ENCODE peak calls at places on chromosomes 16 and 17, in seven cellular contexts. A is prostate gland, H is sigmoid colon, Z is HepG2, L is GM12891, R is spleen, E is HL-60. F is an unnamed sample.

GRCh38 chr17:46982577-46982976 is 3.5 kb upstream of the RPRML start:
- DNase-seq in E (no peak), H (no peak), A (no peak), L (no peak), Z (peak), R (no peak), F (no peak)

GRCh38 chr17:39231587-39232551 is 6.1 kb upstream of the STAC2 start:
- DNase-seq in R (peak), Z (no peak), A (no peak), H (peak), E (no peak), L (peak), F (peak)

GRCh38 chr16:83070416-83071199 is 443.8 kb downstream of the CDH13 start:
- DNase-seq in L (no peak), E (no peak), A (no peak), H (no peak), R (no peak), Z (no peak), F (no peak)

GRCh38 chr17:20159406-20160075 is 150.4 kb downstream of the SPECC1 start:
- DNase-seq in E (no peak), H (no peak), Z (no peak), R (no peak), L (no peak), A (no peak), F (no peak)

GRCh38 chr16:85428168-85428898 is 184.8 kb upstream of the GSE1 start:
- DNase-seq in Z (no peak), A (no peak), L (peak), R (peak), E (no peak), H (peak), F (no peak)

GRCh38 chr17:66455022-66455547 is 152.7 kb downstream of the PRKCA start:
- DNase-seq in E (no peak), H (no peak), Z (no peak), A (no peak), R (no peak), L (no peak), F (no peak)

GRCh38 chr17:41060052-41060604 is at the start of gene KRTAP2-3:
- DNase-seq in H (no peak), A (no peak), R (no peak), Z (peak), L (no peak), E (no peak), F (no peak)

GRCh38 chr17:28871056-28871579 is 16.3 kb downstream of the ERAL1 start:
- DNase-seq in A (no peak), R (peak), E (no peak), Z (no peak), L (peak), H (no peak), F (no peak)

GRCh38 chr17:61221597-61222471 is 177.8 kb upstream of the TBX2 start:
- DNase-seq in E (no peak), Z (no peak), R (no peak), L (no peak), H (no peak), A (no peak), F (no peak)

GRCh38 chr17:17467720-17468119 is 9.1 kb upstream of the MED9 start:
- DNase-seq in L (no peak), E (no peak), A (no peak), Z (no peak), H (no peak), R (no peak), F (no peak)

GRCh38 chr16:85751665-85752501 is 987 bp upstream of the C16orf74 start:
- DNase-seq in L (no peak), H (no peak), E (no peak), Z (no peak), R (no peak), A (no peak), F (no peak)

GRCh38 chr17:79951361-79952264 is 84.1 kb downstream of the TBC1D16 start:
- DNase-seq in R (no peak), A (peak), Z (peak), H (peak), E (no peak), L (no peak), F (peak)

GRCh38 chr17:45284176-45285140 is 22.6 kb upstream of the SPATA32 start:
- DNase-seq in L (no peak), A (peak), E (no peak), R (no peak), Z (no peak), H (peak), F (no peak)

GRCh38 chr17:78714534-78714933 is 67.5 kb downstream of the CYTH1 start:
- DNase-seq in E (no peak), A (no peak), H (no peak), L (no peak), R (no peak), Z (no peak), F (no peak)

GRCh38 chr17:48393271-48393670 is 36.7 kb downstream of the SKAP1 start:
- DNase-seq in R (no peak), E (no peak), L (no peak), Z (no peak), A (no peak), H (no peak), F (no peak)

GRCh38 chr17:50052822-50053653 is 2.9 kb upstream of the ITGA3 start:
- DNase-seq in R (peak), Z (peak), L (no peak), H (no peak), A (peak), E (no peak), F (peak)

GRCh38 chr17:57987582-57988300 is at the start of gene VEZF1:
- DNase-seq in L (peak), E (no peak), H (peak), R (peak), Z (peak), A (peak), F (peak)

GRCh38 chr16:69522732-69523404 is 42.9 kb upstream of the NFAT5 start:
- DNase-seq in Z (peak), L (no peak), E (no peak), R (no peak), A (no peak), H (no peak), F (no peak)

GRCh38 chr16:8885674-8886592 is 3.8 kb downstream of the LITAFD start:
- DNase-seq in E (no peak), R (peak), A (no peak), Z (peak), L (no peak), H (no peak), F (no peak)

GRCh38 chr17:17675925-17676534 is 5.2 kb upstream of the RAI1 start:
- DNase-seq in L (no peak), R (peak), H (no peak), E (no peak), A (no peak), Z (no peak), F (no peak)

GRCh38 chr16:57528499-57529323 is 7.7 kb downstream of the CCDC102A start:
- DNase-seq in E (no peak), R (peak), A (no peak), L (no peak), H (peak), Z (no peak), F (no peak)
- TF ChIP-seq POLR2AphosphoS5 in E (no peak), R (no peak), A (no peak), L (no peak), H (no peak), Z (no peak), F (no peak)

GRCh38 chr17:42775534-42776098 is 2.4 kb downstream of the VPS25 start:
- DNase-seq in L (no peak), E (peak), H (no peak), A (no peak), R (peak), Z (peak), F (no peak)

GRCh38 chr17:42773290-42774035 is at the start of gene VPS25:
- DNase-seq in Z (peak), A (peak), R (peak), L (peak), H (peak), E (peak), F (peak)

GRCh38 chr17:42772945-42773289 is 332 bp upstream of the VPS25 start:
- DNase-seq in L (no peak), R (no peak), H (no peak), E (no peak), Z (no peak), A (no peak), F (no peak)

GRCh38 chr17:42778570-42778969 is 1.8 kb upstream of the WNK4 start:
- DNase-seq in L (no peak), A (no peak), Z (no peak), R (peak), H (no peak), E (no peak), F (no peak)

GRCh38 chr17:42774066-42774750 is 959 bp downstream of the VPS25 start:
- DNase-seq in H (no peak), A (no peak), E (no peak), R (no peak), Z (peak), L (no peak), F (no peak)
- TF ChIP-seq POLR2AphosphoS5 in H (no peak), A (no peak), E (no peak), R (no peak), Z (no peak), L (no peak), F (no peak)

GRCh38 chr17:75265614-75266314 is 4.1 kb downstream of the MRPS7 start:
- DNase-seq in L (no peak), Z (no peak), H (no peak), R (peak), A (no peak), E (no peak), F (peak)
- TF ChIP-seq POLR2AphosphoS5 in L (no peak), Z (no peak), H (no peak), R (no peak), A (no peak), E (peak), F (no peak)

DNA sequence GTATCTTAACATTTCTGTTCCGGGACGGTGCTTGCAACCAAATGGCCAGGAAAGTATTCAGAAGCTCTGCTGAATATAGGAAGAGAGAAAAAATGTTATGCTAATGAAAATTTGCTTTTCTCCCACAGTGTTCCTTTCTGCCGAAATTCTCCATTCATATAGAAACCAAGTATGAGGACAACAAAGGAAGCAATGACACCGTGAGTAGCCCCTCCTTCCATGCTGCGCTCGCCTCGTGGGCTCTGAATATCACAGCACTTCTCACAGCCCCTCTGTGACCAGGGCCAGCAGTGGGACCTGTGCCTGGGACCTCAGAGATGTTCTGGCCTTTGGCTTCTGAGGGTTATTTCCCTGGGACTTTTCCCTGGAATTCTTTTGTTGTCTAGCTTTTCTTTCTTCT is 139.7 kb upstream of the NOL11 start:
- DNase-seq in H (peak), R (no peak), E (no peak), L (no peak), A (no peak), Z (no peak), F (no peak)
- TF ChIP-seq POLR2AphosphoS5 in H (no peak), R (no peak), E (no peak), L (no peak), A (no peak), Z (no peak), F (no peak)

DNA sequence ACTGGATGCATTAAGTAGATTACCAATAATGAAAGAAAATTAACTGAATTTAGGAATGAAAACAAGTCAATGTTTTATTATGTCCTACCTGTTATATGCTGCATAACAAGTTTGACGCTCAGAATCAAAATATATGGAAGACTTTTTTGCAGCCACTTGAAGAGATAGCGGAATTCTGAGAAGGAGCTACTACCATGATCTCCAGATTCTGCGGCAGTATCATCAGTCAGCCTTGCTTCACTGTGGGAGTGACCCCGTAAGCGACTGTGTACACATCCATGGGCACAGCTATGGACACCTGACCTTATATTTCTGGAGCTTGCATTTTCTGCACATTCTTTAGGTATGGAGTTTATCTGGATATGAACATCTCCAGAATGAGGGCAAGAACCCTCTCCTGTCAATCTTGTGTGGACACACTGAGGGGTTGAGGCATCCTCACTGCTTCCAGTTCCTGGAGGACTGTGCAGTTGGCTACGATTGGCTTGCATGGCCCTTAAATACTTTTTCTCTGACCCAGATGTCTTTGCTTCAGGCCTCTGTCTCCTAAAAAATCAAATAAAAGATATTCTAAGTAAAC is 1.7 kb downstream of the RNFT1 start:
- DNase-seq in E (no peak), Z (no peak), A (no peak), R (no peak), H (no peak), L (no peak), F (no peak)
- TF ChIP-seq POLR2AphosphoS5 in E (no peak), Z (no peak), A (no peak), R (no peak), H (no peak), L (no peak), F (no peak)

GRCh38 chr17:7351665-7352558 is at the start of gene KCTD11:
- DNase-seq in E (no peak), L (peak), H (peak), R (peak), A (peak), Z (peak), F (peak)
- TF ChIP-seq POLR2AphosphoS5 in E (no peak), L (peak), H (no peak), R (peak), A (peak), Z (peak), F (peak)

DNA sequence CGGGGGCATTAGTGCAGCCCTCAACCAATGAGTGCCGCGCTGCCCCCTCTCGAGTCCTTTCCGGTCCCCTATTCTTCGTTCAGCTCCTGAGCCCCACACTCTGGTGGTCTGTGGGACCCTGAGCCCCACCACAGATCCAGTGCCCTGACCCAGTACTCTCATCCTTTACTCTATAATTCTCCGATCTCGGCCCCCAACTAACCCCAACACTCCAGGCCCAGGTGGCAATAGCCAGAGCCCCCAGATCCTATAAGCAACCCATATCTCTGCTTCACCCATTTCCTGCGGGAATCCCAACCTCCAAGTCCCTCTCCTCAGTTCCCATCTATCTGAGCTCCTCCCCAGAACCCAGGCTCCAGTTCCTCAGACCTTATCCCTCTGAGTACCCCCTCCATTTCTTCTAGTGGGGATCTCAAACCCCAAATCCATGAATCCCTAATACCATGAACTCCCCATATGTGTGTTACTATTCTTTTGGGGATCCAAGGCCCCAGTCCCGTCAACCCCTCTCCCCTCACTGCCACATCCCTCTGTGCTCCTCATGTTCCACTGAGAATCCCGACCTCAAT is 1.0 kb upstream of the TBC1D10B start:
- DNase-seq in H (no peak), A (no peak), R (no peak), Z (no peak), L (no peak), E (no peak), F (no peak)
- TF ChIP-seq POLR2AphosphoS5 in H (no peak), A (no peak), R (no peak), Z (no peak), L (no peak), E (no peak), F (no peak)

DNA sequence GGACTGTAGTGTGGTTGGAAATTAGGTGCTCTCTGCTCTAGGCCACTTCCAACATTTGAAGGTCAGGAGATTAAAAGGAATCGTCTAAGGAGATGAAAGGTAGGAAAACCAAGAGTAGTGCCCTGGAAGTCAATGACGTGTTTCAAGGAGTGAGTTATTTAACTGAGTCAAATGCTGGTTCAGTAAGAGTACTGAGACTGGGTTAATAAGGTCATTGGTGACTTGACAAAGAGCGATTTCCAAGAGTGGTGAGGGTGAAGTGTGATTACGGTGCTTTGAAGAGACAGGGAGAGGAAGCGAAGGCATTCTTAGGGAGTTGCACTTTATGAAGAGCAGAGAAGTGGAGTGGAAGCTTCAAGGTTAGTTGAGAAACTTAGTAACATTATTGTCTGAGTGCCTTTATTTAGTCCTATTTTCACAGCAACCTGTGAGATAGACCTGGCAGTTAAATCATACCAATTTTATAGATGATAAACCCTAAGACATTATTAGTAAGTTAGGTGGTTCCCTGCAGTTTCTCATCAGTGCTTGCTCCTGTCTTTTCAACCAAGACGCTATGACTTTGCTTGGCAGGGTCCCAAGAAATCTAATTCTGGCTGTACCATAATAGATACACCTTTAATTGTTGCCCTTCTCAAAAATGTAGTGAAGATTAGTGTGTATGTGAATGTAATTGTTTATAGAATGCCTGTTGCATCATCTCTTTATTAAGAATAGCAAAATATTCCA is 5.9 kb downstream of the ZNF207 start:
- DNase-seq in E (no peak), A (no peak), L (no peak), R (no peak), Z (no peak), H (no peak), F (no peak)
- TF ChIP-seq POLR2AphosphoS5 in E (no peak), A (no peak), L (no peak), R (no peak), Z (no peak), H (no peak), F (no peak)

DNA sequence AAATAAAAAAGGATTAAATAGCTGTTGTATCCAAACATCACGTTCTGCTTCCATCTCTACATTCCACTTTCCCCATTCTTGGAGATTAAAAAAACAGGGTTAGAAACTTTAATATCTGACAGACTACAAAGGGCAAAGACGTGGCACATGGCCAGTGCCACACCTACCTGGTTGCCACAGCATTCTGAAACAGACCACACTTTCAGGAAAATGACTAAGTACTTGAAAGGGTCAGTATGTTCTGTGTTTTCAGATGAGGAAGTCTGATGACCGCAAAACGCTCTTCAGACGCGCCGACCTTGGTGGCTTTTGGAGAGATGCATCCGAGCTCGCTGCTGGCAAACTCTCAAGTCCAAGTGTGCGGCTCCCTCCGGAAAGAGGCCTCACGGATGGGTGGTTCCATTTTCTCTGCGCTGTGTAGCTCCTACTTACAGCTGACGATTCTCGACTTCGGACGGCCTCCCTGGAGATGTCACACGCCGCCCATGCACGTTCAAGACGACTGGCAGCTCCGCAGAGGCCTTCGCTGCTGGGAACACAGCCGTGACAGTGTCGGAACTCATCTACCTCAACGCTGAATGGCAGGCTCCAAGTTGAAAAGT is 15.5 kb downstream of the MAP1LC3B start:
- DNase-seq in A (no peak), E (peak), H (peak), Z (no peak), L (no peak), R (peak), F (no peak)
- TF ChIP-seq POLR2AphosphoS5 in A (no peak), E (peak), H (no peak), Z (no peak), L (no peak), R (peak), F (peak)